ENCODE peak calls at places on chromosomes 13 and 19, in seven cellular contexts. N is colonic mucosa, A is iPS DF 6.9, X is Panc1, K is endodermal cell, I is fibroblast of lung, S is neural progenitor cell. Q is an unnamed sample. For H3K9me3 and H3K4me1, the result is how much of the 10 kb centered on the place peaks cover.

GRCh38 chr19:55635334-55635717 is 5.5 kb upstream of the ZNF580 start:
- DNase-seq in N (no peak), A (no peak), X (no peak), K (no peak), I (no peak), S (no peak), Q (peak)

GRCh38 chr13:54574791-54575190 is 1546.2 kb downstream of the OLFM4 start:
- DNase-seq in N (no peak), A (no peak), X (no peak), K (no peak), I (no peak), S (no peak), Q (no peak)

GRCh38 chr13:26473571-26474230 is 83.8 kb upstream of the WASF3 start:
- DNase-seq in N (no peak), A (no peak), X (no peak), K (peak), I (no peak), S (no peak), Q (no peak)

GRCh38 chr19:5113101-5113557 is 144.2 kb downstream of the KDM4B start:
- DNase-seq in N (no peak), A (no peak), X (no peak), K (no peak), I (peak), S (no peak), Q (no peak)

GRCh38 chr13:47332149-47332548 is 435.3 kb upstream of the HTR2A start:
- DNase-seq in N (no peak), A (no peak), X (no peak), K (no peak), I (peak), S (no peak), Q (no peak)

GRCh38 chr13:24050796-24051715 is 109.5 kb upstream of the SPATA13 start:
- DNase-seq in N (no peak), A (no peak), X (no peak), K (peak), I (no peak), S (no peak), Q (no peak)

GRCh38 chr13:24271611-24272451 is 37.5 kb upstream of the C1QTNF9 start:
- DNase-seq in N (peak), A (no peak), X (no peak), K (peak), I (peak), S (peak), Q (peak)

GRCh38 chr19:5895890-5896289 is 7.7 kb downstream of the NDUFA11 start:
- DNase-seq in N (no peak), A (no peak), X (no peak), K (no peak), I (no peak), S (no peak), Q (no peak)

GRCh38 chr13:74215420-74215819 is 81.2 kb upstream of the KLF12 start:
- DNase-seq in N (no peak), A (no peak), X (no peak), K (no peak), I (no peak), S (no peak), Q (no peak)

GRCh38 chr19:38529610-38530009 is 88.1 kb downstream of the MAP4K1 start:
- DNase-seq in N (no peak), A (no peak), X (no peak), K (no peak), I (no peak), S (no peak), Q (no peak)

GRCh38 chr19:38713227-38713649 is 31.0 kb downstream of the CAPN12 start:
- DNase-seq in N (peak), A (no peak), X (no peak), K (no peak), I (peak), S (no peak), Q (no peak)

GRCh38 chr13:110714798-110715394 is 1.4 kb downstream of the ING1 start:
- DNase-seq in N (peak), A (no peak), X (no peak), K (peak), I (peak), S (peak), Q (peak)

GRCh38 chr13:45654633-45655349 is 39.3 kb upstream of the ERICH6B start:
- DNase-seq in N (no peak), A (no peak), X (no peak), K (no peak), I (no peak), S (no peak), Q (no peak)

GRCh38 chr13:65460136-65460535 is 1770.0 kb downstream of the PCDH9 start:
- DNase-seq in N (no peak), A (no peak), X (no peak), K (no peak), I (peak), S (no peak), Q (no peak)

GRCh38 chr19:31340059-31341025 is 8.9 kb downstream of the TSHZ3 start:
- DNase-seq in N (no peak), A (no peak), X (no peak), K (no peak), I (peak), S (no peak), Q (no peak)

DNA sequence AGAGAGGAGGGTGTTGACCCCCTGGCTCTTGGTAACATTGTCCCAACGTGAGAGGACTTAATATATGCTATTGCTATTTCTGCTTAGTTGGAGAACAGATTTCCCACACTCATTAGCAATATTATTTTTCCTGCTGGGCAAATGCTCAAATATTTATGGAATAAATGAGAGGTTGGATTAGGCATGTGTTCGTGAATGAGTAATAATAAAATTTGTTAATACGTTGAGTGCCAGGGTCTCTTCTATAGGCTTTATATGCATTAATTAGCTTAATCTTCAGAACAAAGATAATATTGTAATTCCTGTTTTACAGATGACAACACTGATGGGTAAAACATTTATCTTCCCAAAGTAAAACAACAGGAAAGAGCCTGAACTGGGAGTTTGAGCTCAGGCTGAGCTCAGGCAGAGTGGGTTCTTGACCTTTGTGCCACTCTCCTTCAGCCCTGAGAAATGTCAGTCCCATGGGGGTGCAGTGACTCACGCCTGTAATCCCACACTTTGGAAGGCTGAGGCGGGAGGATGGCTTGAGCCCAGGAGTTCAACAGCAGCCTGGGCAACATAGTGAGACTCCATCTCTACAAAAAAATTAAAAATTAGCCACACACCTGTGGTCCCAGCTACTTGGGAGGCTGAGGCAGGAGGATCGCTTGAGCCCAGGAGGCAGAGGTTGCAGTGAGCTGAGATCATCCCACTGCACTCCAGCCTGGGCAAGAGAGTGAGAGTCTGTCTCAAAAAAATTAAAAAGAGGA is 1.2 kb downstream of the ZNF233 start:
- DNase-seq in N (no peak), A (no peak), X (no peak), K (no peak), I (no peak), S (no peak), Q (no peak)
- H3K9me3 ChIP-seq in N (under half), A (under half), X (under half), K (under half), I (under half), S (under half), Q (under half)

GRCh38 chr13:102935896-102936321 is 90.1 kb downstream of the ERCC5 start:
- DNase-seq in N (no peak), A (no peak), X (no peak), K (no peak), I (no peak), S (peak), Q (no peak)

GRCh38 chr13:102944821-102945220 is 99.0 kb downstream of the ERCC5 start:
- DNase-seq in N (no peak), A (no peak), X (no peak), K (no peak), I (no peak), S (no peak), Q (no peak)

GRCh38 chr13:102940770-102941169 is 94.9 kb downstream of the ERCC5 start:
- DNase-seq in N (no peak), A (no peak), X (no peak), K (no peak), I (no peak), S (no peak), Q (no peak)

GRCh38 chr13:102945324-102945815 is 99.5 kb downstream of the ERCC5 start:
- DNase-seq in N (no peak), A (no peak), X (no peak), K (no peak), I (no peak), S (no peak), Q (no peak)

DNA sequence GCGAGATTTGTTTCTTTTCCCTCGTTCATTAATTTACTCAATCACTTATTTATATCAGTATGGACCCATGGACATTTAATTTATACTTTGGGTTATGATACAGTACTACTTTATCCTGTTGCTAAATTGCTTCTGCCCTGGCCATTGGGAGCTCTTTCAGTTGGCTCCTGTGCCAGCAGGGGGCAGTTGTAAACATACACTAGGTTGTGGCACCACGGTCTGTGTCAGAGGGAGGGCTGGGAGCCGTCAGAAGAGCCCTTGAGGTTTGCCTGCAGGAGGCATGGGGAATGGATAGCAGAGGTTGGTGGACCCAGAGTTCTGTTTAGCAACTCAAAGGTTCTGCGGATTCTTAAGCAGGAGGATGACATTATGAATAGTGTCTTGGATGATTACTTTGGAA is 94.3 kb downstream of the ERCC5 start:
- DNase-seq in N (no peak), A (peak), X (no peak), K (peak), I (no peak), S (no peak), Q (no peak)
- H3K27ac ChIP-seq in N (no peak), A (no peak), X (no peak), K (no peak), I (no peak), S (no peak), Q (no peak)

DNA sequence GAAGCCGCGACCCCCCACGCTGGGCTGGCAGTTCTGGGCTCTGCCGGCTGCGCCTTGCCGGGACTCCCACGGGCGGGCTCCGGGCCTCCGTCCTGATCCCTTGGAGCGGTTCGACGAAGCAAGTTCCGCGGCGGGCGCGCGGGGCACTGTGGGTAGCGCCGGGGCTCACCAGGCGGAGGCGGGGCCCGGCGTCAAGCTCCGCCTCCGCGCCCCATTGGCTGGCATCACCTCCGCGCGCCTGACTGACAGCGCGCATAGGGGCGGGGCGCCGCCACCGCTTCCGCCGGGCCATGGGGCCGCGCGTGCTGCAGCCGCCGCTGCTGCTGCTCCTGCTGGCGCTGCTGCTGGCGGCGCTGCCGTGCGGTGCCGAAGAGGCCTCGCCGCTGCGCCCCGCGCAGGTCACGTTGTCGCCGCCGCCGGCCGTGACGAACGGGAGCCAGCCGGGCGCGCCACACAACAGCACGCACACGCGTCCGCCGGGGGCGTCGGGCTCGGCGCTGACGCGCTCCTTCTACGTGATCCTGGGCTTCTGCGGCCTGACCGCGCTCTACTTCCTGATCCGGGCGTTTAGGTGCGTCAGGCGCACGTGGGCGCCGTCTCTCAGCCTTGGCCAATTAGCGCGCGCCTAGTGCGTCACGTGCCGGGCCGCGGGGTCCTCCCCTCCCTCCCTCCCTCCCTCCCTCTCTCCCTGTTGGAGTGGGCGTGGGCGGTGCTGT is at the start of gene FAM174C:
- DNase-seq in N (peak), A (no peak), X (no peak), K (peak), I (peak), S (peak), Q (peak)
- H3K4me1 ChIP-seq in N (under half), A (under half), X (under half), K (under half), I (under half), S (under half), Q (under half)

GRCh38 chr19:15727724-15728123 is at the start of gene OR10H2:
- DNase-seq in N (no peak), A (no peak), X (no peak), K (no peak), I (no peak), S (no peak), Q (no peak)

GRCh38 chr19:15732388-15732787 is 4.6 kb downstream of the OR10H2 start:
- DNase-seq in N (no peak), A (no peak), X (no peak), K (no peak), I (no peak), S (no peak), Q (no peak)

GRCh38 chr19:15733895-15734294 is 3.9 kb upstream of the OR10H3 start:
- DNase-seq in N (no peak), A (no peak), X (no peak), K (no peak), I (no peak), S (no peak), Q (no peak)

GRCh38 chr19:15730538-15730937 is 2.7 kb downstream of the OR10H2 start:
- DNase-seq in N (no peak), A (no peak), X (no peak), K (no peak), I (no peak), S (no peak), Q (no peak)
- H3K9me3 ChIP-seq in N (under half), A (under half), X (under half), K (half or more), I (under half), S (under half), Q (under half)

GRCh38 chr19:41328157-41328817 is 18.3 kb downstream of the CCDC97 start:
- DNase-seq in N (no peak), A (no peak), X (no peak), K (no peak), I (peak), S (no peak), Q (no peak)
- H3K27ac ChIP-seq in N (peak), A (no peak), X (no peak), K (peak), I (peak), S (no peak), Q (no peak)

GRCh38 chr19:49718511-49718910 is 27.6 kb downstream of the CPT1C start:
- DNase-seq in N (no peak), A (no peak), X (no peak), K (no peak), I (peak), S (no peak), Q (no peak)
- H3K4me1 ChIP-seq in N (under half), A (under half), X (under half), K (under half), I (under half), S (under half), Q (under half)

GRCh38 chr19:9552902-9553301 is 14.5 kb upstream of the ZNF426 start:
- DNase-seq in N (no peak), A (no peak), X (no peak), K (no peak), I (no peak), S (no peak), Q (no peak)

DNA sequence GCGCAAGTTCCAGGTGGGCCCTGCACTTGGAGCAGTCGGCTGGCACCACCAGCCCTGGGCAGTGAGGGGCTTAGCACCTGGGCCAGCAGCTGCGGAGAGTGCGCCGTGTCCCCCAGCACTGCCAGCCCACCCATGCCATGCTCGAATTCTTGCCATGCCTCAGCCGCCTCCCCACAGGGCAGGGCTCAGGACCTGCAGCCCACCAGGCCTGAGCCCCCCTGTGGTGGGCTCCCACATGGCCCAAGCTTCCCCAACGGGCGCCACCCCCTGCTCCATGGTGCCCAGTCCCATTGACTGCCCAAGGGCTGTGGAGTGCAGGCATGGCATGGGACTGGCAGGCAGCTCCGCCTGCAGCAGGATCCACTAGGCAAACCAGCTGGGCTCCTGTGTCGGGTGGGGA is 9.4 kb upstream of the ZNF426 start:
- DNase-seq in N (no peak), A (no peak), X (no peak), K (no peak), I (no peak), S (no peak), Q (no peak)
- H3K9me3 ChIP-seq in N (under half), A (under half), X (under half), K (under half), I (under half), S (under half), Q (under half)

Q was measured in aorta.